ENCODE peak calls at places on chromosomes 11 and 22, in seven cellular contexts. One of them, this sample, is unnamed.

GRCh38 chr11:19872526-19873135 is 160.0 kb downstream of the NAV2 start:
- DNase-seq in activated gamma-delta T cell treated with Interleukin-2 at 50 U/mL for 16 hours: no peak
- DNase-seq in stimulated activated CD4-positive, alpha-beta T cell treated with anti-CD3 and anti-CD28 coated beads, Interleukin-2, amount 100 ng/mL, for 48 hours: no peak
- DNase-seq in naive thymus-derived CD8-positive, alpha-beta T cell: no peak
- DNase-seq in fibroblast of the aortic adventitia: no peak
- DNase-seq in non-pigmented ciliary epithelial cell: no peak
- DNase-seq in stimulated activated naive CD8-positive, alpha-beta T cell treated with anti-CD3 and anti-CD28 coated beads, Interleukin-15, amount 100 ng/mL, for 72 hours: no peak
- DNase-seq in this sample: no peak

GRCh38 chr22:48923909-48924475 is 903.7 kb downstream of the BRD1 start:
- DNase-seq in activated gamma-delta T cell treated with Interleukin-2 at 50 U/mL for 16 hours: no peak
- DNase-seq in stimulated activated CD4-positive, alpha-beta T cell treated with anti-CD3 and anti-CD28 coated beads, Interleukin-2, amount 100 ng/mL, for 48 hours: no peak
- DNase-seq in naive thymus-derived CD8-positive, alpha-beta T cell: no peak
- DNase-seq in fibroblast of the aortic adventitia: no peak
- DNase-seq in non-pigmented ciliary epithelial cell: no peak
- DNase-seq in stimulated activated naive CD8-positive, alpha-beta T cell treated with anti-CD3 and anti-CD28 coated beads, Interleukin-15, amount 100 ng/mL, for 72 hours: no peak
- DNase-seq in this sample: no peak

GRCh38 chr22:20175597-20175900 is 24.7 kb upstream of the CCDC188 start:
- DNase-seq in activated gamma-delta T cell treated with Interleukin-2 at 50 U/mL for 16 hours: no peak
- DNase-seq in stimulated activated CD4-positive, alpha-beta T cell treated with anti-CD3 and anti-CD28 coated beads, Interleukin-2, amount 100 ng/mL, for 48 hours: no peak
- DNase-seq in naive thymus-derived CD8-positive, alpha-beta T cell: no peak
- DNase-seq in fibroblast of the aortic adventitia: no peak
- DNase-seq in non-pigmented ciliary epithelial cell: no peak
- DNase-seq in stimulated activated naive CD8-positive, alpha-beta T cell treated with anti-CD3 and anti-CD28 coated beads, Interleukin-15, amount 100 ng/mL, for 72 hours: no peak
- DNase-seq in this sample: no peak

GRCh38 chr11:121471167-121471566 is 18.4 kb upstream of the SORL1-AS1 start:
- DNase-seq in activated gamma-delta T cell treated with Interleukin-2 at 50 U/mL for 16 hours: no peak
- DNase-seq in stimulated activated CD4-positive, alpha-beta T cell treated with anti-CD3 and anti-CD28 coated beads, Interleukin-2, amount 100 ng/mL, for 48 hours: no peak
- DNase-seq in naive thymus-derived CD8-positive, alpha-beta T cell: no peak
- DNase-seq in fibroblast of the aortic adventitia: no peak
- DNase-seq in non-pigmented ciliary epithelial cell: no peak
- DNase-seq in stimulated activated naive CD8-positive, alpha-beta T cell treated with anti-CD3 and anti-CD28 coated beads, Interleukin-15, amount 100 ng/mL, for 72 hours: no peak
- DNase-seq in this sample: no peak

GRCh38 chr11:91421586-91421985 is 803.0 kb upstream of the FAT3 start:
- DNase-seq in activated gamma-delta T cell treated with Interleukin-2 at 50 U/mL for 16 hours: no peak
- DNase-seq in stimulated activated CD4-positive, alpha-beta T cell treated with anti-CD3 and anti-CD28 coated beads, Interleukin-2, amount 100 ng/mL, for 48 hours: no peak
- DNase-seq in naive thymus-derived CD8-positive, alpha-beta T cell: no peak
- DNase-seq in fibroblast of the aortic adventitia: no peak
- DNase-seq in non-pigmented ciliary epithelial cell: no peak
- DNase-seq in stimulated activated naive CD8-positive, alpha-beta T cell treated with anti-CD3 and anti-CD28 coated beads, Interleukin-15, amount 100 ng/mL, for 72 hours: no peak
- DNase-seq in this sample: no peak

GRCh38 chr11:69920500-69921428 is 101.5 kb upstream of the FGF3 start:
- DNase-seq in activated gamma-delta T cell treated with Interleukin-2 at 50 U/mL for 16 hours: no peak
- DNase-seq in stimulated activated CD4-positive, alpha-beta T cell treated with anti-CD3 and anti-CD28 coated beads, Interleukin-2, amount 100 ng/mL, for 48 hours: no peak
- DNase-seq in naive thymus-derived CD8-positive, alpha-beta T cell: no peak
- DNase-seq in fibroblast of the aortic adventitia: no peak
- DNase-seq in non-pigmented ciliary epithelial cell: no peak
- DNase-seq in stimulated activated naive CD8-positive, alpha-beta T cell treated with anti-CD3 and anti-CD28 coated beads, Interleukin-15, amount 100 ng/mL, for 72 hours: no peak
- DNase-seq in this sample: no peak

GRCh38 chr22:40040927-40041326 is 46.2 kb downstream of the FAM83F start:
- DNase-seq in activated gamma-delta T cell treated with Interleukin-2 at 50 U/mL for 16 hours: no peak
- DNase-seq in stimulated activated CD4-positive, alpha-beta T cell treated with anti-CD3 and anti-CD28 coated beads, Interleukin-2, amount 100 ng/mL, for 48 hours: no peak
- DNase-seq in naive thymus-derived CD8-positive, alpha-beta T cell: no peak
- DNase-seq in fibroblast of the aortic adventitia: peak; percentile 32
- DNase-seq in non-pigmented ciliary epithelial cell: no peak
- DNase-seq in stimulated activated naive CD8-positive, alpha-beta T cell treated with anti-CD3 and anti-CD28 coated beads, Interleukin-15, amount 100 ng/mL, for 72 hours: no peak
- DNase-seq in this sample: no peak

GRCh38 chr22:31141551-31141950 is 1.2 kb upstream of the PLA2G3 start:
- DNase-seq in activated gamma-delta T cell treated with Interleukin-2 at 50 U/mL for 16 hours: no peak
- DNase-seq in stimulated activated CD4-positive, alpha-beta T cell treated with anti-CD3 and anti-CD28 coated beads, Interleukin-2, amount 100 ng/mL, for 48 hours: no peak
- DNase-seq in naive thymus-derived CD8-positive, alpha-beta T cell: no peak
- DNase-seq in fibroblast of the aortic adventitia: no peak
- DNase-seq in non-pigmented ciliary epithelial cell: no peak
- DNase-seq in stimulated activated naive CD8-positive, alpha-beta T cell treated with anti-CD3 and anti-CD28 coated beads, Interleukin-15, amount 100 ng/mL, for 72 hours: no peak
- DNase-seq in this sample: no peak

GRCh38 chr11:2305862-2306823 is 4.3 kb downstream of the TSPAN32 start:
- DNase-seq in activated gamma-delta T cell treated with Interleukin-2 at 50 U/mL for 16 hours: peak; percentile 42
- DNase-seq in stimulated activated CD4-positive, alpha-beta T cell treated with anti-CD3 and anti-CD28 coated beads, Interleukin-2, amount 100 ng/mL, for 48 hours: peak; percentile 18
- DNase-seq in naive thymus-derived CD8-positive, alpha-beta T cell: peak; percentile 51
- DNase-seq in fibroblast of the aortic adventitia: peak; percentile 94
- DNase-seq in non-pigmented ciliary epithelial cell: no peak
- DNase-seq in stimulated activated naive CD8-positive, alpha-beta T cell treated with anti-CD3 and anti-CD28 coated beads, Interleukin-15, amount 100 ng/mL, for 72 hours: peak; percentile 29
- DNase-seq in this sample: no peak

GRCh38 chr11:69972351-69972802 is 105.7 kb upstream of the ANO1 start:
- DNase-seq in activated gamma-delta T cell treated with Interleukin-2 at 50 U/mL for 16 hours: no peak
- DNase-seq in stimulated activated CD4-positive, alpha-beta T cell treated with anti-CD3 and anti-CD28 coated beads, Interleukin-2, amount 100 ng/mL, for 48 hours: no peak
- DNase-seq in naive thymus-derived CD8-positive, alpha-beta T cell: peak; percentile 3
- DNase-seq in fibroblast of the aortic adventitia: no peak
- DNase-seq in non-pigmented ciliary epithelial cell: no peak
- DNase-seq in stimulated activated naive CD8-positive, alpha-beta T cell treated with anti-CD3 and anti-CD28 coated beads, Interleukin-15, amount 100 ng/mL, for 72 hours: no peak
- DNase-seq in this sample: peak; percentile 20